ENCODE peak calls at places on chromosomes 2 and 18, in seven cellular contexts. Y, D, M, X, F, L and J are unnamed samples.

GRCh38 chr2:221817052-221817451 is 244.9 kb upstream of the EPHA4 start:
- DNase-seq in F (no peak), Y (peak; percentile 86), D (no peak), L (peak; percentile 72), M (peak; percentile 35), X (peak; percentile 47), J (no peak)

GRCh38 chr18:37564796-37565137 is 831 bp downstream of the CELF4 start:
- DNase-seq in Y (no peak), D (peak; percentile 92), X (peak; percentile 71), M (peak; percentile 29), L (peak; percentile 26), F (no peak), J (peak; percentile 78)

GRCh38 chr2:60294901-60295590 is 258.4 kb downstream of the BCL11A start:
- DNase-seq in D (peak; percentile 2), X (no peak), L (no peak), Y (no peak), F (no peak), M (no peak), J (no peak)

GRCh38 chr18:1002653-1003178 is 98.0 kb downstream of the ADCYAP1 start:
- DNase-seq in L (peak; percentile 90), D (no peak), Y (peak; percentile 13), M (peak; percentile 93), F (no peak), X (peak; percentile 60), J (no peak)

GRCh38 chr2:226578879-226579278 is 220.7 kb downstream of the IRS1 start:
- DNase-seq in X (peak; percentile 66), L (peak; percentile 66), Y (peak; percentile 60), D (no peak), M (peak; percentile 44), F (no peak), J (no peak)

GRCh38 chr2:21811541-21811940 is 687.8 kb downstream of the TDRD15 start:
- DNase-seq in Y (no peak), L (no peak), F (no peak), M (no peak), X (no peak), D (no peak), J (no peak)

GRCh38 chr2:98757904-98758421 is 27.0 kb upstream of the MGAT4A start:
- DNase-seq in F (peak; percentile 79), D (no peak), X (peak; percentile 93), Y (peak; percentile 95), M (peak; percentile 97), L (peak; percentile 96), J (peak; percentile 56)

GRCh38 chr2:68831688-68832087 is 39.5 kb downstream of the BMP10 start:
- DNase-seq in F (no peak), D (no peak), M (peak; percentile 65), Y (no peak), X (peak; percentile 59), L (peak; percentile 75), J (no peak)

GRCh38 chr2:231894566-231895380 is 31.4 kb downstream of the NPPC start:
- DNase-seq in F (peak; percentile 55), Y (no peak), M (no peak), X (no peak), L (no peak), D (no peak), J (no peak)

GRCh38 chr18:335741-336140 is 67.9 kb upstream of the THOC1 start:
- DNase-seq in D (no peak), L (no peak), Y (no peak), X (no peak), F (no peak), M (no peak), J (no peak)

GRCh38 chr2:128585706-128586105 is 267.0 kb upstream of the HS6ST1 start:
- DNase-seq in L (peak; percentile 83), M (peak; percentile 63), D (no peak), X (peak; percentile 75), F (no peak), Y (peak; percentile 41), J (no peak)

GRCh38 chr2:198136142-198136541 is 331.7 kb downstream of the PLCL1 start:
- DNase-seq in Y (no peak), X (no peak), L (no peak), F (no peak), M (no peak), D (no peak), J (no peak)

GRCh38 chr2:69012310-69013122 is 463 bp upstream of the ANTXR1 start:
- DNase-seq in M (peak; percentile 82), X (peak; percentile 88), D (peak; percentile 75), F (peak; percentile 86), L (peak; percentile 40), Y (peak; percentile 64), J (peak; percentile 75)

GRCh38 chr2:25445464-25445863 is 103.7 kb upstream of the DNMT3A start:
- DNase-seq in Y (no peak), L (no peak), X (no peak), D (no peak), F (no peak), M (no peak), J (no peak)

GRCh38 chr18:6543330-6543908 is 128.7 kb upstream of the L3MBTL4 start:
- DNase-seq in L (peak; percentile 18), M (peak; percentile 59), D (peak; percentile 57), Y (peak; percentile 12), X (peak; percentile 61), F (no peak), J (no peak)

GRCh38 chr2:226124548-226125011 is 675.0 kb downstream of the IRS1 start:
- DNase-seq in X (peak; percentile 76), Y (no peak), M (peak; percentile 91), D (no peak), L (peak; percentile 27), F (no peak), J (no peak)

GRCh38 chr2:112803691-112804521 is 19.6 kb upstream of the IL1A start:
- DNase-seq in Y (peak; percentile 66), L (peak; percentile 68), M (peak; percentile 57), F (no peak), D (no peak), X (peak; percentile 72), J (no peak)

GRCh38 chr18:2913398-2914005 is 66.7 kb downstream of the EMILIN2 start:
- DNase-seq in L (no peak), X (no peak), Y (no peak), D (no peak), M (no peak), F (no peak), J (peak; percentile 17)

GRCh38 chr18:42274488-42275137 is 319.6 kb downstream of the PIK3C3 start:
- DNase-seq in L (no peak), D (peak; percentile 60), Y (peak; percentile 53), M (peak; percentile 45), X (peak; percentile 35), F (no peak), J (peak; percentile 5)

GRCh38 chr2:201415149-201415548 is 36.1 kb downstream of the TRAK2 start:
- DNase-seq in Y (no peak), F (no peak), M (no peak), L (no peak), D (no peak), X (no peak), J (no peak)

GRCh38 chr18:76460482-76460881 is 34.6 kb downstream of the ZNF516 start:
- DNase-seq in X (no peak), D (no peak), L (no peak), M (peak; percentile 59), F (no peak), Y (no peak), J (no peak)

GRCh38 chr18:28823506-28824182 is 646.7 kb upstream of the CDH2 start:
- DNase-seq in M (no peak), Y (peak; percentile 94), L (no peak), D (no peak), X (peak; percentile 34), F (no peak), J (no peak)

GRCh38 chr18:13138822-13139139 is 79.8 kb upstream of the LDLRAD4 start:
- DNase-seq in Y (no peak), L (no peak), D (no peak), M (no peak), F (no peak), X (no peak), J (no peak)

DNA sequence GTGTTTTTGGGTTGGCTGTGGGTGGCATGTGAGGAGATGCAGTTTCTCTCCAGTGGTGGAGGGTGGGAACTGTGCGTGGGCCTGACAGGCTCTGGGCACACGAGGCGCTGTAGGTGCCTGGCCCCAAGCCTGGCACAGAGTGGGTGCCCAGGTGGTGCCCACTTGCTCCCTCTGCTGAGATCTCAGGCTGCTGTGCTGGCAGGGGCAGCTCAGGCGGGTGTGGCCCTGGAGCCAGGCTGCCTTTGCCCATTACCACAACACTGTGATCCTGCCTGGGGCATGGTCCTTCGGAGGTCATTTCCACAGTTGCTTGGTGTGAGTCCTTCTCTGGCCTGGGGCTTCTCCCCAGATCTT is 20.4 kb downstream of the TSHZ1 start:
- DNase-seq in D (no peak), F (no peak), M (no peak), Y (no peak), X (no peak), L (no peak), J (no peak)
- TF ChIP-seq CTCF in D (no peak), F (no peak), M (no peak), Y (no peak), X (no peak), L (no peak), J (no peak)

DNA sequence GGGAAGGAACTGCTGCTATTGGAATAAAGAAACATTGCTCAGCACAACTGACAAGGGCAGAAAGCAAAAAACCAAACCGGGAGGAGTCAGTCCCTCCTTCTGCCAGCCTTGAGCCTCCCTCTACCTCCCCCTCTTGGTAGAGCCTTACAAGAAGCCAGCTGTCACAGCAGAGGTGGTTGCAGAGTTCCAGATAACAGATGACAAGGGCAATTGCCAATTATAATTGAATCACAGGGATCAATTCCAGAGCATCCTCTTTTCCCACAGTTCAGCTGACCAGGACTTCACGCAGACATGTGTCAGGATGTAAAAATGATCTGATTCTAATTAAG is 548.2 kb upstream of the LRRTM1 start:
- DNase-seq in F (no peak), M (no peak), X (no peak), D (peak; percentile 47), L (no peak), Y (peak; percentile 25), J (no peak)
- TF ChIP-seq CTCF in F (no peak), M (no peak), X (no peak), D (no peak), L (no peak), Y (no peak), J (peak; percentile 8)

GRCh38 chr18:8514409-8514808 is 94.8 kb upstream of the RAB12 start:
- DNase-seq in L (no peak), M (no peak), F (no peak), Y (no peak), D (no peak), X (no peak), J (no peak)
- TF ChIP-seq CTCF in L (no peak), M (no peak), F (no peak), Y (no peak), D (no peak), X (no peak), J (no peak)

DNA sequence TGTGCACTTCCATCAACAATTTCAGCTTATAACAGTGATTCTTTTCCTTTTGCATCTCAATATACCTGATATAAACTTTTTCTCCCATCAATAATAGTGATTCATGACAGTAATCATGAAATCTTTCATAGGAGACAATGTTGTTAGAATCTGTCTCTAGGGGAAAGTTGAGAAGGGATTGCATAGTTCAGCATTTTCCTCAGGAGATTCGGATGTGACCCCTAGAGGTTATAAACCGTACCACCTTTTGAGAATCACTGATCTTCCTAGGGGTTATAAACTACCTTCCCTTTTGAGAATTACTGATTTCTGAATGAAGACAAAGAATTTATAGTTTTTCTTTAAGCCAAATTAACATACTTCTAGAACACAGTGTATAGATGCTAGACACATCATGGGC is 53.0 kb upstream of the GALNT3 start:
- DNase-seq in M (no peak), X (no peak), D (no peak), L (no peak), F (no peak), Y (peak; percentile 20), J (no peak)
- TF ChIP-seq CTCF in M (no peak), X (no peak), D (no peak), L (no peak), F (no peak), Y (no peak), J (no peak)